ENCODE peak calls at places on chromosomes 13 and 19, in five cellular contexts. L is IMR-90, J is H1, I is trophoblast cell, X is mesenchymal stem cell. Z is an unnamed sample.

GRCh38 chr19:49691243-49692101 is 556 bp downstream of the CPT1C start:
- DNase-seq in L (peak), J (no peak), I (no peak), X (peak), Z (peak)

GRCh38 chr13:80196756-80197155 is 144.2 kb downstream of the SPRY2 start:
- DNase-seq in L (peak), J (no peak), I (no peak), X (peak), Z (no peak)

GRCh38 chr19:31349160-31349881 is at the start of gene TSHZ3:
- DNase-seq in L (peak), J (no peak), I (no peak), X (peak), Z (no peak)

GRCh38 chr19:4911786-4912672 is 2.7 kb downstream of the UHRF1 start:
- DNase-seq in L (peak), J (peak), I (peak), X (peak), Z (no peak)

GRCh38 chr19:10508707-10509106 is 5.6 kb upstream of the KEAP1 start:
- DNase-seq in L (peak), J (no peak), I (peak), X (no peak), Z (no peak)

GRCh38 chr19:8695911-8696310 is 2.7 kb downstream of the ACTL9 start:
- DNase-seq in L (no peak), J (no peak), I (no peak), X (no peak), Z (no peak)

GRCh38 chr13:44906758-44907157 is 82.5 kb downstream of the NUFIP1 start:
- DNase-seq in L (peak), J (no peak), I (no peak), X (peak), Z (no peak)

GRCh38 chr13:111929036-111929616 is 137.8 kb upstream of the SOX1 start:
- DNase-seq in L (no peak), J (no peak), I (no peak), X (no peak), Z (no peak)

GRCh38 chr19:8324186-8325050 is 3.1 kb downstream of the RPS28 start:
- DNase-seq in L (no peak), J (no peak), I (no peak), X (no peak), Z (no peak)

GRCh38 chr13:63864171-63864902 is 2448.7 kb upstream of the PCDH20 start:
- DNase-seq in L (peak), J (no peak), I (no peak), X (no peak), Z (no peak)

GRCh38 chr13:28055362-28055761 is 45.0 kb downstream of the FLT3 start:
- DNase-seq in L (no peak), J (no peak), I (no peak), X (no peak), Z (no peak)

GRCh38 chr13:40469581-40470282 is 196.7 kb downstream of the FOXO1 start:
- DNase-seq in L (no peak), J (no peak), I (no peak), X (no peak), Z (no peak)

GRCh38 chr19:19115954-19116353 is 22.3 kb downstream of the TMEM161A start:
- DNase-seq in L (no peak), J (no peak), I (peak), X (no peak), Z (no peak)

GRCh38 chr13:19961924-19962323 is 3.4 kb downstream of the ZMYM2 start:
- DNase-seq in L (peak), J (no peak), I (no peak), X (no peak), Z (no peak)

GRCh38 chr19:15331419-15332310 is 674 bp downstream of the BRD4 start:
- DNase-seq in L (no peak), J (no peak), I (peak), X (peak), Z (peak)

DNA sequence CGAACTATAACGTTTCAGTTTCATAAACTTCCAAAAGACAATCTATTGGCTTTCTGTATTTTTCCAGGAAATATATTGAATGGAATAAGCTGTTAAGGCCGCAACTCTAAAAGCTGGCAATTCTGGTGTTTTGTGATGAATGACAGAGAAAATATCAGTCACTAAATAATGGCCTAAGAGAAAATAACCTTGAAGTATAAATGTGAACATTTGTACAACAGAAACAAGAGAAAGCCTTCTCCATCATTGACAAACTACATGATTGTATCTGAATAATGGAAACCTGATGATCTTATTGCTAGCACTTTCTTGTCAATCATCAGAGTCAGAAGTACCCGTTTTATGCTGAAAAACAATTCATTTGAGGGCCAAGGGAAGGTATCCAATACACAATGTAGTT is 134.3 kb downstream of the TRPC4 start:
- DNase-seq in L (no peak), J (no peak), I (no peak), X (no peak), Z (no peak)
- H2AFZ ChIP-seq in L (no peak), J (no peak), I (no peak), X (no peak), Z (peak)

GRCh38 chr19:2456301-2456570 is 523 bp downstream of the LMNB2 start:
- DNase-seq in L (no peak), J (no peak), I (no peak), X (no peak), Z (no peak)
- H4K8ac ChIP-seq in L (peak), J (no peak), I (peak), X (no peak), Z (no peak)

GRCh38 chr19:6773323-6773931 is 919 bp downstream of the VAV1 start:
- DNase-seq in L (no peak), J (no peak), I (no peak), X (no peak), Z (no peak)
- H3K4me3 ChIP-seq in L (no peak), J (no peak), I (no peak), X (no peak), Z (no peak)

GRCh38 chr19:1904385-1905070 is 671 bp upstream of the ADAT3 start:
- DNase-seq in L (no peak), J (peak), I (peak), X (peak), Z (peak)
- H2AFZ ChIP-seq in L (peak), J (no peak), I (peak), X (peak), Z (peak)

DNA sequence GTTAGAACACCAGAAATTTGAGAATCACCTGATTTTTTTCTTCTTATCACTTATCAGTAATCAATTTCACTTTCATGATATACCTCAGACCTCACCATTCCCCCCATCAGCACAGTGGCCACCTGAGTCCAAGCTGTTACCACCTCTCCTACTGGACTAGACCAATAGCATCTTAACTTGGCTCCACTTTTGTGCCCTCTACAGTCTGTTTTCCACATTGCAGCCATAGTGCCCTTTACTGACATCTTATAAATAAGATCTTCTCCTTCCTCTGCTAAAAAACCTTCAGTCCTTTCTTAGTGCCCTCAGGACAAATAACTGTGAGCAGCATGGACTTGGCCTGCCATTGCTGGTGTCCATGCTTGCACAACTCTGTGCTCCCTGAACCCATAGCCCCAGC is 380.7 kb downstream of the LMO7 start:
- DNase-seq in L (peak), J (no peak), I (peak), X (no peak), Z (peak)
- H4K8ac ChIP-seq in L (no peak), J (no peak), I (no peak), X (no peak), Z (no peak)

GRCh38 chr19:6672693-6673290 is 2.8 kb upstream of the TNFSF14 start:
- DNase-seq in L (no peak), J (no peak), I (no peak), X (no peak), Z (no peak)

GRCh38 chr19:6676288-6676687 is 6.3 kb upstream of the TNFSF14 start:
- DNase-seq in L (no peak), J (no peak), I (no peak), X (no peak), Z (no peak)

GRCh38 chr19:6671960-6672359 is 2.0 kb upstream of the TNFSF14 start:
- DNase-seq in L (no peak), J (no peak), I (no peak), X (no peak), Z (no peak)

GRCh38 chr19:6677495-6677894 is 7.5 kb upstream of the TNFSF14 start:
- DNase-seq in L (no peak), J (no peak), I (no peak), X (no peak), Z (no peak)

DNA sequence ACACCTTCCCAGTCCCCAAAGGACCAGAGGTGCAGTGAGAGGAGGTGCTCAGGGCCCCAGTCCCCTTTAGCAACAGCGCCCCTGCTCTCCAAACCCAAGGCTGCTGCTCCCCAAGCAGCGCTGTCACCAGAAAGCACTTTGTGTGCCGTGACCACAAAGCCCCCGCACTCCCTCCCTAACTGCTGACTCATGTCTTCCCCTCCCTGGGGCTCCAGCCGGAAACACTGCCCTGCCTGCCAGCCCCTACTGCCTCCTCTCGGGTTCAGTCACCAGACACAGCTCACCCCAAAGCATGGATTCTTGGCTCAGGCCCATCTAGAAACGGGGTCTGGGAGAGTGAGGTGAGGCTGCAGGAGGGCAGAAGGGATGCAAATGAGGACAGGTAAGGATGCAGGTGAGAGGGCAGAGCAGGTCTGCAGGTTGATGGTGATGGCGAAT is 4.9 kb upstream of the TNFSF14 start:
- DNase-seq in L (peak), J (peak), I (no peak), X (peak), Z (peak)
- H3K4me3 ChIP-seq in L (no peak), J (no peak), I (no peak), X (no peak), Z (no peak)

DNA sequence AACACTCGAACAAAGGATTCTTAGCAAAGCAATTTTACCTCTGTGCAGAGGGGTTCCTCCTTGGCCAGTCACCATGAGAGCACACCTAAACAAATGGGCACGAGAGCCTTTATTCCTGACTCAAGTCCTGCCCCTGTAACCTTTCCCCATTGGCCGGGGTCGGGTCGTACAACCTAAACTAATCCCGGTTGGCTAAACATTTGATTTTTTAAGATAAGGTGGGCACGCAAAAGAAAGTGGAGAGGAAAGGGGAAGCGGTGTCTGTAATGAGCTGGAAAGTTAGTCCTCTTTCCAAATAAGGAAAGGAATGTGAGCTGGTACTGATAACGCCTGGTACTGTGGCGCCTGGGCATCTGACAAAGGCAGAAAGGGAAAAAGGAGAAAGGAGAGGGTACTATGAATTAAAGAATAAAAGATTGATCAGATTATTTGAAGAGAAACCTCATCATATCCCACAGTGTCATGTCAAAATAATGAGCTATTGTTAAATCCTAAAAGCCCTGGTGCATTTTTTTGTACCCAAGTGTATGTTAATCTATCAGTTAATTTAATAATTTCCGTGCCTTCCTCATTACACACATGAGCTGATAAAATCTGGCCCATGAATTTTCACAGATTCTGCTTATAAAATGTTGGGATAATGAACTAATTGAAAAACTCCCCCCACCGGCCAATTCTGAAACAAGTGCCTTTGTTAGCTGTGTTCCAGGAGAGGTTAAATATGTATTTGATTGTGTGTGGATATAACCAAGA is 335.7 kb downstream of the RFC3 start:
- DNase-seq in L (no peak), J (no peak), I (no peak), X (peak), Z (no peak)
- H2AFZ ChIP-seq in L (no peak), J (peak), I (no peak), X (no peak), Z (no peak)